ENCODE peak calls at places on chromosome 21, in eight cellular contexts. K is bronchial epithelial cell; I is fibroblast of pulmonary artery; F is OCI-LY7; Z is lower leg skin; A is transverse colon; J is activated CD8-positive, alpha-beta T cell treated with anti-CD3 and anti-CD28 coated beads for 36 hours; S is neural progenitor cell. X is an unnamed sample.

GRCh38 chr21:46294647-46295176 is 8.6 kb downstream of the YBEY start:
- DNase-seq in I (peak; percentile 55), S (no peak), K (peak; percentile 14), J (peak; percentile 22), A (no peak), F (no peak), Z (peak; percentile 83), X (no peak)

GRCh38 chr21:36247316-36247715 is 72.7 kb upstream of the MORC3 start:
- DNase-seq in A (no peak), Z (no peak), F (no peak), K (no peak), I (no peak), J (no peak), S (no peak), X (no peak)

GRCh38 chr21:18716578-18717138 is 313.1 kb upstream of the TMPRSS15 start:
- DNase-seq in K (no peak), S (no peak), Z (no peak), F (no peak), I (no peak), J (no peak), A (no peak), X (no peak)

GRCh38 chr21:33396436-33396835 is 6.8 kb upstream of the IFNGR2 start:
- DNase-seq in S (no peak), Z (no peak), F (no peak), J (no peak), A (no peak), K (no peak), I (no peak), X (no peak)

GRCh38 chr21:15549671-15550070 is 180.1 kb upstream of the USP25 start:
- DNase-seq in J (no peak), A (no peak), I (peak; percentile 8), K (no peak), F (no peak), S (no peak), Z (no peak), X (no peak)

GRCh38 chr21:28337319-28337718 is 655.4 kb downstream of the LTN1 start:
- DNase-seq in A (no peak), F (peak; percentile 42), I (peak; percentile 83), K (peak; percentile 61), Z (no peak), S (peak; percentile 12), J (no peak), X (no peak)

GRCh38 chr21:30733026-30733425 is 14.0 kb downstream of the KRTAP21-2 start:
- DNase-seq in A (no peak), Z (no peak), S (no peak), K (no peak), F (no peak), J (no peak), I (no peak), X (no peak)

GRCh38 chr21:43362928-43363314 is 64.0 kb downstream of the SIK1 start:
- DNase-seq in S (no peak), F (peak; percentile 25), A (peak; percentile 59), J (peak; percentile 32), Z (no peak), K (no peak), I (no peak), X (no peak)

GRCh38 chr21:37071561-37072238 is 1.2 kb downstream of the PIGP start:
- DNase-seq in S (peak; percentile 29), J (peak; percentile 12), Z (peak; percentile 93), A (peak; percentile 64), I (peak; percentile 86), F (peak; percentile 17), K (peak; percentile 63), X (no peak)

GRCh38 chr21:27805696-27806095 is 838.8 kb upstream of the ADAMTS5 start:
- DNase-seq in K (no peak), I (no peak), J (no peak), Z (no peak), S (no peak), A (no peak), F (no peak), X (no peak)

GRCh38 chr21:37829043-37829442 is 87.2 kb downstream of the KCNJ6 start:
- DNase-seq in K (no peak), F (no peak), A (peak; percentile 36), I (no peak), J (no peak), S (no peak), Z (no peak), X (no peak)

GRCh38 chr21:43193651-43194302 is 25.0 kb downstream of the CRYAA start:
- DNase-seq in Z (peak; percentile 86), F (peak; percentile 28), A (no peak), S (no peak), J (peak; percentile 30), I (peak; percentile 85), K (peak; percentile 91), X (no peak)

GRCh38 chr21:28770867-28771661 is 221.6 kb downstream of the LTN1 start:
- DNase-seq in J (no peak), Z (no peak), I (peak; percentile 40), F (no peak), S (no peak), A (no peak), K (no peak), X (no peak)

GRCh38 chr21:33729631-33730030 is 87.3 kb downstream of the ITSN1 start:
- DNase-seq in I (no peak), J (no peak), F (no peak), A (no peak), K (no peak), S (peak; percentile 11), Z (no peak), X (no peak)

GRCh38 chr21:36703123-36703522 is 4.2 kb downstream of the SIM2 start:
- DNase-seq in Z (no peak), J (no peak), S (no peak), K (no peak), A (no peak), I (no peak), F (no peak), X (no peak)

GRCh38 chr21:46545363-46545762 is 59.5 kb downstream of the S100B start:
- DNase-seq in S (no peak), K (peak; percentile 92), Z (no peak), J (no peak), F (no peak), I (no peak), A (no peak), X (no peak)

GRCh38 chr21:16084776-16085364 is 355.1 kb downstream of the USP25 start:
- DNase-seq in S (no peak), K (peak; percentile 25), I (no peak), F (no peak), Z (peak; percentile 89), J (no peak), A (no peak), X (no peak)

GRCh38 chr21:36491191-36491916 is 11.4 kb upstream of the CLDN14 start:
- DNase-seq in F (no peak), I (no peak), J (no peak), Z (no peak), A (peak; percentile 38), K (no peak), S (peak; percentile 26), X (no peak)

GRCh38 chr21:34946385-34947121 is 102.5 kb downstream of the RUNX1 start:
- DNase-seq in A (no peak), S (no peak), F (peak; percentile 42), K (no peak), Z (no peak), J (peak; percentile 83), I (no peak), X (no peak)
- TF ChIP-seq CTCF in A (no peak), S (no peak), F (peak; percentile 27), K (no peak), Z (no peak), J (peak; percentile 42), I (no peak), X (no peak)

GRCh38 chr21:41507521-41508414 is at the start of gene TMPRSS2:
- DNase-seq in Z (no peak), S (peak; percentile 72), A (peak; percentile 90), K (no peak), J (no peak), F (no peak), I (no peak), X (peak; percentile 66)
- TF ChIP-seq CTCF in Z (no peak), S (no peak), A (no peak), K (no peak), J (no peak), F (no peak), I (no peak), X (no peak)

DNA sequence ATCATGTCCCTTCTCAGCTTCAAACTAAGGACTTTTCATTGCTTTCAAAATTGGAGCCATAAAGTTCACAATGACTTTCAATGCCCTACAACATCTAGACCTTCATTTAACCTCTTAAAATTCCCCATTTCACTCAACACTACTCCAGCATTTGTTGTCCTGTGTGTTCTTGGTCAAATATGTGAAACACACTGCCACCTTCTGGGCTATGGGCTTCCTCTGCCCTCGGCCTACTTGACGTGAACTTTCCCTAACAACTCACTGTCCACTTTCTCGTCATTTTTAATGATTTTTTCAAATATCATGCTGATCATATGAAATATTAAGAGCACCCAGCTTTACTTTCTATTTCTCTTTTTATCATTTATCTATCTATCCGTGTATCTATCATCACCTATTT is 2018.4 kb downstream of the NCAM2 start:
- DNase-seq in I (no peak), J (no peak), Z (no peak), K (no peak), A (no peak), F (no peak), S (peak; percentile 57), X (peak; percentile 35)
- TF ChIP-seq CTCF in I (no peak), J (no peak), Z (no peak), K (no peak), A (no peak), F (peak; percentile 31), S (peak; percentile 62), X (peak; percentile 25)

DNA sequence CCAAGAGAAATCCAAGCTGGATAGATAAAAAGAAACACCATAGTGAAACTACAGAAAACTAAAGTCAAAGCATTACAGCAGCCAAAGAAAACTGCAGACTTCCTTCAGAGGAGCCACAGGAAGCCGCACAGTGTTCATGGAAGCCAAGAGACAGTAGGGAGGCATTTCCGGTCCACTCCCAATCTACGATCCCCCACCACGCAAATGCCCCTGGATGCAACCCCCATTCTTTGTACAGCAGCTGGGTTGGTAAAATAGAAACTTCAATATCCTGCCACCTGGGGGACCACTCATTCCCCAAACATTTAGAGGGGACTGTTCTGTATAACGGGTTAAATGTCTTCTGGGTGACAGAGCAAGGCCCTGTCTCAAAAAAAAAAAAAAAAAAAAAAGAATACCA is 43.9 kb upstream of the TSPEAR start:
- DNase-seq in K (peak; percentile 14), I (peak; percentile 86), F (peak; percentile 13), J (no peak), S (no peak), Z (no peak), A (no peak), X (no peak)
- TF ChIP-seq CTCF in K (peak; percentile 24), I (no peak), F (peak; percentile 66), J (no peak), S (no peak), Z (no peak), A (no peak), X (no peak)

GRCh38 chr21:26732442-26733221 is 112.6 kb downstream of the ADAMTS1 start:
- DNase-seq in A (peak; percentile 21), J (peak; percentile 33), S (peak; percentile 62), Z (no peak), F (peak; percentile 8), K (peak; percentile 38), I (peak; percentile 68), X (peak; percentile 68)
- TF ChIP-seq CTCF in A (peak; percentile 44), J (peak; percentile 60), S (peak; percentile 66), Z (no peak), F (peak; percentile 71), K (peak; percentile 81), I (peak; percentile 74), X (peak; percentile 59)

GRCh38 chr21:22679207-22679606 is 1681.0 kb downstream of the NCAM2 start:
- DNase-seq in F (no peak), S (no peak), J (no peak), I (no peak), K (no peak), A (no peak), Z (no peak), X (no peak)
- TF ChIP-seq CTCF in F (no peak), S (no peak), J (no peak), I (no peak), K (no peak), A (no peak), Z (no peak), X (no peak)